ENCODE peak calls at places on chromosomes 5 and 9, in nine cellular contexts. One of them, this sample, is unnamed. For H3K4me1, the result is how much of the 10 kb centered on the place peaks cover.

GRCh38 chr9:31799953-31800609 is 584.4 kb upstream of the ACO1 start:
- DNase-seq in hepatocyte: peak
- DNase-seq in MM.1S: peak
- DNase-seq in HCT116: peak
- DNase-seq in neural progenitor cell: peak
- DNase-seq in PC-3: peak
- DNase-seq in SK-N-SH: no peak
- DNase-seq in GM23338: peak
- DNase-seq in GM23248: peak
- DNase-seq in this sample: peak

GRCh38 chr9:73451003-73451402 is 299.3 kb downstream of the ANXA1 start:
- DNase-seq in SK-N-SH: no peak
- DNase-seq in neural progenitor cell: peak
- DNase-seq in HCT116: no peak
- DNase-seq in PC-3: no peak
- DNase-seq in MM.1S: no peak
- DNase-seq in GM23248: no peak
- DNase-seq in hepatocyte: no peak
- DNase-seq in GM23338: no peak
- DNase-seq in this sample: no peak

GRCh38 chr9:69342769-69343168 is 17.8 kb downstream of the ENTREP1 start:
- DNase-seq in PC-3: no peak
- DNase-seq in MM.1S: no peak
- DNase-seq in hepatocyte: no peak
- DNase-seq in SK-N-SH: no peak
- DNase-seq in GM23338: no peak
- DNase-seq in HCT116: no peak
- DNase-seq in GM23248: no peak
- DNase-seq in neural progenitor cell: no peak
- DNase-seq in this sample: no peak

GRCh38 chr5:133818031-133818431 is 150.4 kb downstream of the C5orf15 start:
- DNase-seq in MM.1S: peak
- DNase-seq in neural progenitor cell: peak
- DNase-seq in GM23338: no peak
- DNase-seq in HCT116: no peak
- DNase-seq in SK-N-SH: no peak
- DNase-seq in hepatocyte: peak
- DNase-seq in PC-3: peak
- DNase-seq in GM23248: peak
- DNase-seq in this sample: no peak

GRCh38 chr5:110735545-110735944 is 3.3 kb upstream of the SLC25A46 start:
- DNase-seq in SK-N-SH: no peak
- DNase-seq in PC-3: no peak
- DNase-seq in GM23338: no peak
- DNase-seq in HCT116: no peak
- DNase-seq in GM23248: no peak
- DNase-seq in neural progenitor cell: no peak
- DNase-seq in MM.1S: no peak
- DNase-seq in hepatocyte: no peak
- DNase-seq in this sample: no peak

GRCh38 chr5:151448038-151448985 is 909 bp downstream of the SLC36A1 start:
- DNase-seq in neural progenitor cell: peak
- DNase-seq in GM23338: peak
- DNase-seq in hepatocyte: peak
- DNase-seq in MM.1S: peak
- DNase-seq in GM23248: peak
- DNase-seq in PC-3: peak
- DNase-seq in HCT116: no peak
- DNase-seq in SK-N-SH: no peak
- DNase-seq in this sample: peak

GRCh38 chr5:75472973-75473372 is 38.5 kb downstream of the CERT1 start:
- DNase-seq in hepatocyte: no peak
- DNase-seq in MM.1S: no peak
- DNase-seq in HCT116: no peak
- DNase-seq in GM23338: no peak
- DNase-seq in GM23248: no peak
- DNase-seq in SK-N-SH: no peak
- DNase-seq in neural progenitor cell: no peak
- DNase-seq in PC-3: no peak
- DNase-seq in this sample: no peak

GRCh38 chr5:73213566-73213998 is 40.6 kb downstream of the TMEM174 start:
- DNase-seq in PC-3: peak
- DNase-seq in neural progenitor cell: no peak
- DNase-seq in MM.1S: no peak
- DNase-seq in SK-N-SH: no peak
- DNase-seq in hepatocyte: no peak
- DNase-seq in HCT116: no peak
- DNase-seq in GM23338: peak
- DNase-seq in GM23248: peak
- DNase-seq in this sample: no peak

GRCh38 chr5:135445306-135445940 is 1.7 kb downstream of the DCANP1 start:
- DNase-seq in HCT116: no peak
- DNase-seq in SK-N-SH: no peak
- DNase-seq in neural progenitor cell: no peak
- DNase-seq in GM23338: no peak
- DNase-seq in hepatocyte: no peak
- DNase-seq in GM23248: no peak
- DNase-seq in PC-3: no peak
- DNase-seq in MM.1S: no peak
- DNase-seq in this sample: no peak

GRCh38 chr5:67089200-67089725 is 107.3 kb downstream of the CD180 start:
- DNase-seq in SK-N-SH: peak
- DNase-seq in GM23338: no peak
- DNase-seq in neural progenitor cell: peak
- DNase-seq in GM23248: peak
- DNase-seq in hepatocyte: no peak
- DNase-seq in MM.1S: no peak
- DNase-seq in PC-3: peak
- DNase-seq in HCT116: no peak
- DNase-seq in this sample: no peak

GRCh38 chr5:154220625-154221024 is 30.1 kb downstream of the GALNT10 start:
- DNase-seq in SK-N-SH: no peak
- DNase-seq in GM23248: peak
- DNase-seq in neural progenitor cell: no peak
- DNase-seq in PC-3: peak
- DNase-seq in hepatocyte: no peak
- DNase-seq in GM23338: no peak
- DNase-seq in HCT116: peak
- DNase-seq in MM.1S: no peak
- DNase-seq in this sample: no peak

GRCh38 chr9:37187713-37188439 is 67.5 kb downstream of the ZCCHC7 start:
- DNase-seq in PC-3: no peak
- DNase-seq in hepatocyte: no peak
- DNase-seq in HCT116: no peak
- DNase-seq in MM.1S: peak
- DNase-seq in GM23338: no peak
- DNase-seq in GM23248: peak
- DNase-seq in SK-N-SH: no peak
- DNase-seq in neural progenitor cell: no peak
- DNase-seq in this sample: peak

GRCh38 chr5:135565691-135566421 is 12.9 kb downstream of the CXCL14 start:
- DNase-seq in hepatocyte: peak
- DNase-seq in MM.1S: peak
- DNase-seq in GM23248: peak
- DNase-seq in SK-N-SH: peak
- DNase-seq in PC-3: peak
- DNase-seq in neural progenitor cell: peak
- DNase-seq in HCT116: peak
- DNase-seq in GM23338: peak
- DNase-seq in this sample: peak

GRCh38 chr9:114696814-114697544 is 15.0 kb upstream of the TEX48 start:
- DNase-seq in SK-N-SH: no peak
- DNase-seq in GM23248: peak
- DNase-seq in GM23338: no peak
- DNase-seq in MM.1S: peak
- DNase-seq in PC-3: peak
- DNase-seq in HCT116: no peak
- DNase-seq in hepatocyte: no peak
- DNase-seq in neural progenitor cell: no peak
- DNase-seq in this sample: no peak

DNA sequence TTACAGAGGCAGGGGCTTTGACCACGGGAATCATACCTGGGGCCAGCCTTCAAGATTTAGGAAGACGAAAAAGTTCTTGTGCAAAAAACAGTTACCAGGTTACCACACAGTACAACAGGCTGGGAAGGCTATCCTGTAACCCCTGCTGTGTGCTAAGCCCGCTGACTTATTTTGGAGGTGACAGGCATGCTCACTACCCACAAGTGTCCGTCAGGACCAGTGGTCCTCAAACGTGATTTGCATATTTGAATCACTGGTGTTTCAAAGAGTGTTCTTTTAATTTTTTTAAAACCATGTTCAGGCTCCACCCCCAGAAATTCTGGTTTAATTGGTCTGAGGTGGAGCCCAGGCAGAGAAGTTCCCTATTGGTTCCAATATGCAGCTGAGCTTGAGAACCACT is 146.6 kb downstream of the TTLL11 start:
- DNase-seq in hepatocyte: no peak
- DNase-seq in PC-3: no peak
- DNase-seq in SK-N-SH: no peak
- DNase-seq in HCT116: no peak
- DNase-seq in MM.1S: no peak
- DNase-seq in GM23338: no peak
- DNase-seq in neural progenitor cell: no peak
- DNase-seq in GM23248: no peak
- DNase-seq in this sample: peak
- H3K4me3 ChIP-seq in hepatocyte: no peak
- H3K4me3 ChIP-seq in PC-3: no peak
- H3K4me3 ChIP-seq in SK-N-SH: no peak
- H3K4me3 ChIP-seq in HCT116: no peak
- H3K4me3 ChIP-seq in MM.1S: no peak
- H3K4me3 ChIP-seq in GM23338: no peak
- H3K4me3 ChIP-seq in neural progenitor cell: no peak
- H3K4me3 ChIP-seq in GM23248: no peak
- H3K4me3 ChIP-seq in this sample: peak

GRCh38 chr9:82088591-82088990 is 100.0 kb downstream of the SPATA31D1 start:
- DNase-seq in GM23248: no peak
- DNase-seq in HCT116: no peak
- DNase-seq in MM.1S: no peak
- DNase-seq in hepatocyte: no peak
- DNase-seq in GM23338: no peak
- DNase-seq in PC-3: no peak
- DNase-seq in neural progenitor cell: no peak
- DNase-seq in SK-N-SH: no peak
- DNase-seq in this sample: no peak

GRCh38 chr9:82090041-82090440 is 101.5 kb downstream of the SPATA31D1 start:
- DNase-seq in HCT116: no peak
- DNase-seq in GM23248: no peak
- DNase-seq in SK-N-SH: no peak
- DNase-seq in GM23338: no peak
- DNase-seq in MM.1S: no peak
- DNase-seq in hepatocyte: no peak
- DNase-seq in PC-3: no peak
- DNase-seq in neural progenitor cell: no peak
- DNase-seq in this sample: no peak

GRCh38 chr9:82091100-82091499 is 102.5 kb downstream of the SPATA31D1 start:
- DNase-seq in SK-N-SH: no peak
- DNase-seq in hepatocyte: no peak
- DNase-seq in MM.1S: no peak
- DNase-seq in GM23338: no peak
- DNase-seq in HCT116: no peak
- DNase-seq in PC-3: no peak
- DNase-seq in neural progenitor cell: no peak
- DNase-seq in GM23248: no peak
- DNase-seq in this sample: no peak

GRCh38 chr9:82091610-82092009 is 103.0 kb downstream of the SPATA31D1 start:
- DNase-seq in MM.1S: no peak
- DNase-seq in GM23338: no peak
- DNase-seq in neural progenitor cell: no peak
- DNase-seq in GM23248: no peak
- DNase-seq in HCT116: no peak
- DNase-seq in PC-3: peak
- DNase-seq in hepatocyte: no peak
- DNase-seq in SK-N-SH: no peak
- DNase-seq in this sample: peak
- TF ChIP-seq EZH2phosphoT487 in MM.1S: no peak
- TF ChIP-seq EZH2phosphoT487 in GM23338: no peak
- TF ChIP-seq EZH2phosphoT487 in neural progenitor cell: no peak
- TF ChIP-seq EZH2phosphoT487 in GM23248: no peak
- TF ChIP-seq EZH2phosphoT487 in HCT116: no peak
- TF ChIP-seq EZH2phosphoT487 in PC-3: no peak
- TF ChIP-seq EZH2phosphoT487 in hepatocyte: no peak
- TF ChIP-seq EZH2phosphoT487 in SK-N-SH: no peak
- TF ChIP-seq EZH2phosphoT487 in this sample: no peak

DNA sequence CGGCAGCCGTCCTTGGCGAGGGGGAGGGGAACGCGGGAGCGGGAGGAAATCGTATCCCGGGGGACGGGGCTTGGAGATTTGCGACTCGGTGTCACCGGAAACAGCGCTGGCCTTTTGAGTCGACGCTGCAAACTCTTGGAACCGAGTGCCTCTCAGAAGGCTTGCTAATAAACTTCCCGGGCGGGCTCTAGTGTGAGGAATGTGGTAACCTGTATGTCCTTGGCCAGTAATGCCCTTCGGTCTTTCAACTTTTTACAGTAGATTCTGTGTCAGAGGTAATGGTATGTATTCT is 82.7 kb downstream of the PTPDC1 start:
- DNase-seq in hepatocyte: no peak
- DNase-seq in SK-N-SH: no peak
- DNase-seq in HCT116: no peak
- DNase-seq in PC-3: no peak
- DNase-seq in GM23338: peak
- DNase-seq in GM23248: peak
- DNase-seq in MM.1S: no peak
- DNase-seq in neural progenitor cell: peak
- DNase-seq in this sample: no peak
- H3K4me1 ChIP-seq in hepatocyte: under half
- H3K4me1 ChIP-seq in SK-N-SH: under half
- H3K4me1 ChIP-seq in HCT116: under half
- H3K4me1 ChIP-seq in PC-3: under half
- H3K4me1 ChIP-seq in GM23338: under half
- H3K4me1 ChIP-seq in GM23248: under half
- H3K4me1 ChIP-seq in MM.1S: under half
- H3K4me1 ChIP-seq in neural progenitor cell: under half
- H3K4me1 ChIP-seq in this sample: under half

GRCh38 chr5:163585206-163585605 is 79.8 kb downstream of the MAT2B start:
- DNase-seq in GM23338: no peak
- DNase-seq in MM.1S: no peak
- DNase-seq in neural progenitor cell: no peak
- DNase-seq in SK-N-SH: no peak
- DNase-seq in hepatocyte: no peak
- DNase-seq in GM23248: peak
- DNase-seq in HCT116: no peak
- DNase-seq in PC-3: peak
- DNase-seq in this sample: no peak

DNA sequence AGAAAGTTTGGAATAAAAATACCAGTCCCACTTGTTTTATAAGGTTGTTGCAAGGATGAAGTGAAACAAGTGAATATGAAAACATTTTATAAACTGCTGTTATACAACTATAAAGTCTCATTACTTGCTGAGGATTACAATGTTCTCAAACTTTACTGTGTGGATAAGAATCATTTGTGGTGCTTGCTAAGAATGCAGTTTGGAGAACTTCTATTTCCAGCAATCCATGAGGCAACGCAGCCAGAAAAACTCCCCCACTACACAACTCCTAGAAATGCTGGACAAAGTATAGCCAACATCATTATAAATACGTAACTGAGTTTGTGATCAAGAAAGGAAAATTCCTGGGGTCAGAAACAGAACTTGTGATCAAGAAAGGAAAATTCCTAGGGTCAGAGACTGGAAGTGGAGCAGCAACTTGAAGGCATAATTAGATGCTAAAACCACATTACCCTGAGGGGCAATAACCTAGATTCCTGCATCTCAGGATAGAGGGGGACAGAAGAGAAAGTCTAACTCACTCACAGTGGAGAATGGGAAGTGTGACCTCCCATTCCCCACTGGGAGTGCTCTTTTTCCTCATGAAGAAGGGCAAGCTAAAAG is 81.1 kb downstream of the MAT2B start:
- DNase-seq in GM23338: no peak
- DNase-seq in SK-N-SH: no peak
- DNase-seq in hepatocyte: no peak
- DNase-seq in neural progenitor cell: no peak
- DNase-seq in HCT116: no peak
- DNase-seq in GM23248: peak
- DNase-seq in PC-3: no peak
- DNase-seq in MM.1S: no peak
- DNase-seq in this sample: no peak
- H3K4me3 ChIP-seq in GM23338: no peak
- H3K4me3 ChIP-seq in SK-N-SH: no peak
- H3K4me3 ChIP-seq in hepatocyte: no peak
- H3K4me3 ChIP-seq in neural progenitor cell: no peak
- H3K4me3 ChIP-seq in HCT116: no peak
- H3K4me3 ChIP-seq in GM23248: no peak
- H3K4me3 ChIP-seq in PC-3: no peak
- H3K4me3 ChIP-seq in MM.1S: no peak
- H3K4me3 ChIP-seq in this sample: no peak

This sample was measured in OCI-LY7.